ENCODE peak calls at places on chromosomes 5 and 9, in nine cellular contexts. One of them, this sample, is unnamed.

GRCh38 chr5:32955814-32956213 is 244.7 kb downstream of the NPR3 start:
- DNase-seq in heart left ventricle: no peak
- DNase-seq in esophagus squamous epithelium: no peak
- DNase-seq in HepG2: no peak
- DNase-seq in upper lobe of left lung: no peak
- DNase-seq in HCT116: no peak
- DNase-seq in lower lobe of right lung: no peak
- DNase-seq in fibroblast of mammary gland: no peak
- DNase-seq in thoracic aorta: no peak
- DNase-seq in this sample: no peak

GRCh38 chr9:16708638-16709435 is 161.6 kb downstream of the BNC2 start:
- DNase-seq in lower lobe of right lung: no peak
- DNase-seq in HepG2: no peak
- DNase-seq in heart left ventricle: no peak
- DNase-seq in esophagus squamous epithelium: no peak
- DNase-seq in thoracic aorta: no peak
- DNase-seq in fibroblast of mammary gland: peak; percentile 80
- DNase-seq in upper lobe of left lung: no peak
- DNase-seq in HCT116: no peak
- DNase-seq in this sample: peak; percentile 97

GRCh38 chr5:35404701-35405100 is 174.4 kb upstream of the PRLR start:
- DNase-seq in fibroblast of mammary gland: no peak
- DNase-seq in thoracic aorta: no peak
- DNase-seq in heart left ventricle: no peak
- DNase-seq in upper lobe of left lung: no peak
- DNase-seq in esophagus squamous epithelium: no peak
- DNase-seq in HCT116: no peak
- DNase-seq in HepG2: no peak
- DNase-seq in lower lobe of right lung: no peak
- DNase-seq in this sample: no peak

GRCh38 chr9:106799146-106799545 is 63.8 kb upstream of the ZNF462 start:
- DNase-seq in lower lobe of right lung: no peak
- DNase-seq in heart left ventricle: no peak
- DNase-seq in upper lobe of left lung: no peak
- DNase-seq in fibroblast of mammary gland: peak; percentile 88
- DNase-seq in HepG2: peak; percentile 2
- DNase-seq in thoracic aorta: no peak
- DNase-seq in esophagus squamous epithelium: no peak
- DNase-seq in HCT116: no peak
- DNase-seq in this sample: peak; percentile 89

GRCh38 chr5:90590-91547 is 1.1 kb upstream of the PLEKHG4B start:
- DNase-seq in thoracic aorta: no peak
- DNase-seq in esophagus squamous epithelium: no peak
- DNase-seq in fibroblast of mammary gland: peak; percentile 6
- DNase-seq in lower lobe of right lung: no peak
- DNase-seq in heart left ventricle: no peak
- DNase-seq in HepG2: no peak
- DNase-seq in upper lobe of left lung: peak; percentile 48
- DNase-seq in HCT116: no peak
- DNase-seq in this sample: peak; percentile 16

GRCh38 chr5:151202381-151203139 is 21.3 kb downstream of the CCDC69 start:
- DNase-seq in upper lobe of left lung: peak; percentile 28
- DNase-seq in thoracic aorta: no peak
- DNase-seq in lower lobe of right lung: no peak
- DNase-seq in esophagus squamous epithelium: no peak
- DNase-seq in HepG2: no peak
- DNase-seq in fibroblast of mammary gland: peak; percentile 83
- DNase-seq in heart left ventricle: peak; percentile 3
- DNase-seq in HCT116: peak; percentile 71
- DNase-seq in this sample: peak; percentile 62

GRCh38 chr5:102749416-102750021 is 5.6 kb upstream of the PAM start:
- DNase-seq in HCT116: peak; percentile 56
- DNase-seq in fibroblast of mammary gland: no peak
- DNase-seq in HepG2: no peak
- DNase-seq in esophagus squamous epithelium: no peak
- DNase-seq in upper lobe of left lung: no peak
- DNase-seq in thoracic aorta: no peak
- DNase-seq in lower lobe of right lung: no peak
- DNase-seq in heart left ventricle: no peak
- DNase-seq in this sample: no peak

GRCh38 chr9:2181794-2182193 is 166.6 kb downstream of the SMARCA2 start:
- DNase-seq in heart left ventricle: peak; percentile 26
- DNase-seq in HepG2: no peak
- DNase-seq in thoracic aorta: no peak
- DNase-seq in HCT116: peak; percentile 12
- DNase-seq in upper lobe of left lung: peak; percentile 26
- DNase-seq in esophagus squamous epithelium: no peak
- DNase-seq in fibroblast of mammary gland: peak; percentile 44
- DNase-seq in lower lobe of right lung: no peak
- DNase-seq in this sample: no peak

GRCh38 chr5:168528521-168529360 is at the start of gene FBLL1:
- DNase-seq in upper lobe of left lung: no peak
- DNase-seq in fibroblast of mammary gland: peak; percentile 24
- DNase-seq in HCT116: no peak
- DNase-seq in heart left ventricle: peak; percentile 29
- DNase-seq in esophagus squamous epithelium: no peak
- DNase-seq in lower lobe of right lung: no peak
- DNase-seq in HepG2: peak; percentile 19
- DNase-seq in thoracic aorta: no peak
- DNase-seq in this sample: peak; percentile 7

GRCh38 chr9:112348257-112348992 is 15.0 kb upstream of the PTBP3 start:
- DNase-seq in HepG2: peak; percentile 49
- DNase-seq in esophagus squamous epithelium: no peak
- DNase-seq in HCT116: no peak
- DNase-seq in lower lobe of right lung: peak; percentile 89
- DNase-seq in fibroblast of mammary gland: peak; percentile 82
- DNase-seq in thoracic aorta: peak; percentile 25
- DNase-seq in upper lobe of left lung: peak; percentile 81
- DNase-seq in heart left ventricle: peak; percentile 82
- DNase-seq in this sample: peak; percentile 55

GRCh38 chr9:112351184-112351583 is 17.8 kb upstream of the PTBP3 start:
- DNase-seq in upper lobe of left lung: no peak
- DNase-seq in thoracic aorta: no peak
- DNase-seq in heart left ventricle: no peak
- DNase-seq in fibroblast of mammary gland: no peak
- DNase-seq in HepG2: no peak
- DNase-seq in lower lobe of right lung: no peak
- DNase-seq in esophagus squamous epithelium: no peak
- DNase-seq in HCT116: no peak
- DNase-seq in this sample: no peak

GRCh38 chr9:112354081-112354743 is 20.8 kb upstream of the PTBP3 start:
- DNase-seq in esophagus squamous epithelium: no peak
- DNase-seq in heart left ventricle: no peak
- DNase-seq in upper lobe of left lung: no peak
- DNase-seq in HCT116: no peak
- DNase-seq in lower lobe of right lung: no peak
- DNase-seq in HepG2: no peak
- DNase-seq in fibroblast of mammary gland: no peak
- DNase-seq in thoracic aorta: no peak
- DNase-seq in this sample: no peak

GRCh38 chr9:112352209-112352608 is 18.8 kb upstream of the PTBP3 start:
- DNase-seq in upper lobe of left lung: no peak
- DNase-seq in HCT116: no peak
- DNase-seq in esophagus squamous epithelium: no peak
- DNase-seq in thoracic aorta: no peak
- DNase-seq in lower lobe of right lung: no peak
- DNase-seq in heart left ventricle: no peak
- DNase-seq in fibroblast of mammary gland: no peak
- DNase-seq in HepG2: no peak
- DNase-seq in this sample: no peak

GRCh38 chr9:112348993-112349333 is 15.5 kb upstream of the PTBP3 start:
- DNase-seq in thoracic aorta: no peak
- DNase-seq in upper lobe of left lung: no peak
- DNase-seq in fibroblast of mammary gland: no peak
- DNase-seq in HepG2: no peak
- DNase-seq in heart left ventricle: no peak
- DNase-seq in esophagus squamous epithelium: no peak
- DNase-seq in HCT116: no peak
- DNase-seq in lower lobe of right lung: no peak
- DNase-seq in this sample: no peak
- H3K4me3 ChIP-seq in thoracic aorta: peak overlapping the region; percentile 73
- H3K4me3 ChIP-seq in upper lobe of left lung: no peak overlapping the region
- H3K4me3 ChIP-seq in fibroblast of mammary gland: peak overlapping the region; percentile 55
- H3K4me3 ChIP-seq in HepG2: no peak overlapping the region
- H3K4me3 ChIP-seq in heart left ventricle: peak overlapping the region; percentile 53
- H3K4me3 ChIP-seq in esophagus squamous epithelium: peak overlapping the region; percentile 41
- H3K4me3 ChIP-seq in HCT116: no peak overlapping the region
- H3K4me3 ChIP-seq in lower lobe of right lung: peak overlapping the region; percentile 49
- H3K4me3 ChIP-seq in this sample: peak overlapping the region; percentile 71

DNA sequence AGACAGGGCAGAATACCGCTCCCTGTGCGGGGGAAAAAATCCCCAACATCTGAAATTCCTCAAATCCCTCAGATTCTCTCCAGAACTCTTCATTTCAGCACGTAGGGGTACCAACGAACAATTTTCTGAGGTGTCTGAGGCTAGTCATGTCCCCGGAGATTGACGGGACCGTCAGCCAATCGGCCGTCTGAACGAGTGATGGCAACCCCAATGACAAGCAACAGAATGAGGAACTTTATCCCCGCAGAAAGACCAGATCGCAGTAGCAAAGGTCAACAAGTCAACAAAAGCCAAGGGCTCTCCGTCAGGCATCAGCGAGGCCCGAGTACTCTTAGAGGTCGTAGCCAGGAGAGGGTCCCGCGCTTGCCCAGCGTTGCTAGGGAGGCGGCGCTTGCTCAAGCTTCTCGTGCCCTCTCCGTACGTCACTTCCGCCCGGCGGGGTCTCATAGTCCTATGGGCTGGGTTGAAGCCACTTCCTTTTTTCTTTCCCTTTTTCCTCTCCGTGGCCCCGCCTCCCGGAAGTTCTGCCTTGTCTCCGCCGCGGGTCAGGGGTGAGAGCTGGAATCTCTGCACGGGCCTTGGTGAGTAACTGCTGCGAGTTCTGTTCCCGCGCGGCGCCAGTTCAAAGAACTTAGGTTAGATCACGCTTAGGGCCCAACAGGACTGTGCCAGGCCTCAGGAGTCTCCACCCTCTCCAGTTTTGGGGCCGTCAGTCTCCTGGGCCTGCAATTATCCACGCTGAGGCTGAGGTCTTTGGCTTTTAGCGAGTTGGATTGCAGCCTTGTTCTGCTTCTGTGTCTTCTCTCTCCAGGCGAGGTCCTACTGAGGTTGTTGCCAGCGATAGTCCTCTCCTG is at the start of gene RNF20:
- DNase-seq in heart left ventricle: peak; percentile 100
- DNase-seq in upper lobe of left lung: peak; percentile 100
- DNase-seq in thoracic aorta: peak; percentile 100
- DNase-seq in HepG2: peak; percentile 99
- DNase-seq in lower lobe of right lung: peak; percentile 100
- DNase-seq in esophagus squamous epithelium: peak; percentile 98
- DNase-seq in fibroblast of mammary gland: peak; percentile 98
- DNase-seq in HCT116: peak; percentile 98
- DNase-seq in this sample: peak; percentile 97
- TF ChIP-seq CTCF in heart left ventricle: no peak
- TF ChIP-seq CTCF in upper lobe of left lung: no peak
- TF ChIP-seq CTCF in thoracic aorta: no peak
- TF ChIP-seq CTCF in HepG2: peak; percentile 2
- TF ChIP-seq CTCF in lower lobe of right lung: no peak
- TF ChIP-seq CTCF in esophagus squamous epithelium: peak; percentile 12
- TF ChIP-seq CTCF in fibroblast of mammary gland: no peak
- TF ChIP-seq CTCF in HCT116: no peak
- TF ChIP-seq CTCF in this sample: no peak

DNA sequence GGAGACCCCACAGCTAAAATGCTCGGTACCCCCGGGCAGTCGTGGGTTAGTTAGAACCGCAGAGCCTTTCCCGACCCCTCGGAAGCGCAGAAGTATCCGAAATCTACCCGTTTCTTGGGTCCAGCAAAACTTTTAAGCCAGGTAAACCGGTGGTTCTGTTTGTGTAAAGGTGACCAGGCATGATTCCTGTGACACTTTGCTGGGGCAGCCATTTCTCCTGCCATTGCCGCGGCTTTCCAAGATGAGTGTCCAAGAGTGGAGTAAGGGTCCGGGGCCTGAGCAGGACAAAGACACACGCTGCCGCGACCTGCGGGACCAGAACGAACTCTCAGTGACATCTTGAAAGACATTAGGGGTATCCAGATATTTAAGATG is 655 bp downstream of the MARVELD2 start:
- DNase-seq in HCT116: peak; percentile 7
- DNase-seq in esophagus squamous epithelium: no peak
- DNase-seq in heart left ventricle: no peak
- DNase-seq in fibroblast of mammary gland: no peak
- DNase-seq in upper lobe of left lung: peak; percentile 36
- DNase-seq in thoracic aorta: no peak
- DNase-seq in HepG2: peak; percentile 5
- DNase-seq in lower lobe of right lung: no peak
- DNase-seq in this sample: no peak
- H3K4me3 ChIP-seq in HCT116: peak overlapping the region; percentile 78
- H3K4me3 ChIP-seq in esophagus squamous epithelium: peak overlapping the region; percentile 79
- H3K4me3 ChIP-seq in heart left ventricle: peak overlapping the region; percentile 69
- H3K4me3 ChIP-seq in fibroblast of mammary gland: no peak overlapping the region
- H3K4me3 ChIP-seq in upper lobe of left lung: peak overlapping the region; percentile 52
- H3K4me3 ChIP-seq in thoracic aorta: peak overlapping the region; percentile 81
- H3K4me3 ChIP-seq in HepG2: peak overlapping the region; percentile 79
- H3K4me3 ChIP-seq in lower lobe of right lung: peak overlapping the region; percentile 77
- H3K4me3 ChIP-seq in this sample: peak overlapping the region; percentile 59

GRCh38 chr5:171681667-171682066 is 104.0 kb upstream of the SMIM23 start:
- DNase-seq in heart left ventricle: no peak
- DNase-seq in HepG2: no peak
- DNase-seq in upper lobe of left lung: peak; percentile 30
- DNase-seq in HCT116: no peak
- DNase-seq in esophagus squamous epithelium: no peak
- DNase-seq in fibroblast of mammary gland: peak; percentile 25
- DNase-seq in thoracic aorta: no peak
- DNase-seq in lower lobe of right lung: no peak
- DNase-seq in this sample: peak; percentile 17
- TF ChIP-seq CTCF in heart left ventricle: no peak
- TF ChIP-seq CTCF in HepG2: no peak
- TF ChIP-seq CTCF in upper lobe of left lung: no peak
- TF ChIP-seq CTCF in HCT116: no peak
- TF ChIP-seq CTCF in esophagus squamous epithelium: no peak
- TF ChIP-seq CTCF in fibroblast of mammary gland: no peak
- TF ChIP-seq CTCF in thoracic aorta: no peak
- TF ChIP-seq CTCF in lower lobe of right lung: no peak
- TF ChIP-seq CTCF in this sample: no peak

This sample was measured in astrocyte.